ENCODE peak calls at places on chromosomes 11 and 22, in seven cellular contexts. F, Q, X, I, M, D and S are unnamed samples.

GRCh38 chr11:115985896-115986295 is 481.7 kb upstream of the CADM1 start:
- DNase-seq in M (no peak), Q (no peak), I (no peak), X (no peak), D (no peak), F (no peak), S (no peak)

GRCh38 chr11:125626381-125626950 is 1.5 kb downstream of the CHEK1 start:
- DNase-seq in D (peak; percentile 5), Q (peak; percentile 25), I (no peak), X (peak; percentile 12), M (no peak), F (no peak), S (peak; percentile 41)

GRCh38 chr11:132351050-132351449 is 980.6 kb downstream of the NTM start:
- DNase-seq in M (no peak), D (no peak), I (no peak), Q (no peak), X (no peak), F (no peak), S (no peak)

GRCh38 chr11:65112226-65112550 is 516 bp downstream of the TM7SF2 start:
- DNase-seq in X (no peak), F (no peak), M (no peak), Q (no peak), D (no peak), I (no peak), S (no peak)

GRCh38 chr11:128848815-128849455 is 18.2 kb downstream of the KCNJ1 start:
- DNase-seq in F (peak; percentile 75), Q (peak; percentile 71), I (peak; percentile 82), D (peak; percentile 28), M (peak; percentile 52), X (no peak), S (peak; percentile 52)

GRCh38 chr11:35978891-35979290 is 35.0 kb downstream of the LDLRAD3 start:
- DNase-seq in F (no peak), Q (no peak), X (no peak), M (no peak), I (no peak), D (no peak), S (no peak)

GRCh38 chr11:134124660-134125451 is 56.0 kb downstream of the JAM3 start:
- DNase-seq in D (no peak), X (no peak), F (peak; percentile 71), Q (peak; percentile 23), I (peak; percentile 23), M (peak; percentile 66), S (peak; percentile 30)

GRCh38 chr11:34242037-34242625 is 115.7 kb downstream of the ABTB2 start:
- DNase-seq in F (no peak), M (peak; percentile 39), X (no peak), I (no peak), D (no peak), Q (no peak), S (no peak)

GRCh38 chr22:49325531-49326395 is 501.9 kb downstream of the BRD1 start:
- DNase-seq in F (no peak), M (no peak), I (no peak), X (peak; percentile 8), D (no peak), Q (no peak), S (no peak)

GRCh38 chr22:43999378-43999777 is 24.7 kb upstream of the PARVB start:
- DNase-seq in F (no peak), I (no peak), M (no peak), X (no peak), Q (no peak), D (no peak), S (no peak)